ENCODE peak calls at places on chromosomes 7 and 10, in six cellular contexts. Y is pancreas, O is lower lobe of right lung, D is esophagus muscularis mucosa, N is uterus, A is right lobe of liver. Z is an unnamed sample.

GRCh38 chr7:133662830-133663229 is 410.0 kb downstream of the EXOC4 start:
- DNase-seq in O (no peak), A (no peak), D (no peak), N (no peak), Y (no peak), Z (no peak)

GRCh38 chr7:75968561-75969001 is 25.8 kb downstream of the TMEM120A start:
- DNase-seq in Y (no peak), A (peak; percentile 59), O (no peak), N (no peak), D (no peak), Z (no peak)

GRCh38 chr10:126218174-126218573 is 170.1 kb downstream of the ADAM12 start:
- DNase-seq in A (no peak), N (no peak), D (no peak), Y (no peak), O (no peak), Z (no peak)

GRCh38 chr7:157278791-157279678 is 57.8 kb upstream of the DNAJB6 start:
- DNase-seq in D (no peak), O (peak; percentile 78), A (peak; percentile 51), N (no peak), Y (no peak), Z (peak; percentile 72)

GRCh38 chr10:14386202-14386593 is 55.5 kb upstream of the FRMD4A start:
- DNase-seq in D (no peak), O (no peak), N (no peak), Y (no peak), A (no peak), Z (peak; percentile 62)

GRCh38 chr7:36276428-36277246 is 113.0 kb upstream of the ANLN start:
- DNase-seq in Y (no peak), O (no peak), D (peak; percentile 85), N (no peak), A (no peak), Z (no peak)

GRCh38 chr7:34709771-34710170 is 51.8 kb downstream of the NPSR1 start:
- DNase-seq in A (no peak), D (no peak), O (no peak), N (no peak), Y (no peak), Z (no peak)

GRCh38 chr10:13917791-13918190 is 331.0 kb downstream of the PRPF18 start:
- DNase-seq in D (no peak), A (no peak), Y (no peak), O (no peak), N (no peak), Z (no peak)

GRCh38 chr7:23109470-23109869 is 3.9 kb downstream of the KLHL7 start:
- DNase-seq in Y (no peak), A (no peak), O (no peak), D (no peak), N (no peak), Z (no peak)

GRCh38 chr10:92239600-92240288 is 51.1 kb downstream of the CPEB3 start:
- DNase-seq in Y (peak; percentile 64), A (peak; percentile 67), O (peak; percentile 64), N (peak; percentile 58), D (no peak), Z (peak; percentile 87)

GRCh38 chr10:97081621-97082235 is 104.0 kb downstream of the SLIT1 start:
- DNase-seq in D (no peak), Y (peak; percentile 71), N (no peak), A (peak; percentile 42), O (no peak), Z (no peak)

GRCh38 chr7:65809259-65809981 is 63.5 kb upstream of the VKORC1L1 start:
- DNase-seq in O (no peak), N (no peak), Y (no peak), A (no peak), D (no peak), Z (no peak)

GRCh38 chr7:55774327-55775050 is 88.1 kb downstream of the SEPTIN14 start:
- DNase-seq in A (no peak), O (no peak), N (no peak), D (no peak), Y (peak; percentile 53), Z (no peak)

GRCh38 chr10:52532650-52533290 is 218.7 kb downstream of the DKK1 start:
- DNase-seq in A (no peak), O (no peak), D (no peak), Y (no peak), N (no peak), Z (no peak)

GRCh38 chr7:64946772-64947171 is 43.7 kb downstream of the ZNF273 start:
- DNase-seq in O (no peak), N (no peak), Y (no peak), D (no peak), A (peak; percentile 27), Z (no peak)

GRCh38 chr7:33534830-33535229 is 370.5 kb upstream of the BMPER start:
- DNase-seq in Y (no peak), O (no peak), N (no peak), D (no peak), A (no peak), Z (no peak)

GRCh38 chr10:95388539-95388938 is 97.7 kb upstream of the PDLIM1 start:
- DNase-seq in D (no peak), A (no peak), O (no peak), N (no peak), Y (peak; percentile 64), Z (peak; percentile 70)

GRCh38 chr10:60679388-60679987 is 98.8 kb upstream of the CDK1 start:
- DNase-seq in Y (no peak), A (no peak), N (no peak), O (peak; percentile 72), D (no peak), Z (no peak)

GRCh38 chr10:120646159-120646558 is 189.1 kb downstream of the PLPP4 start:
- DNase-seq in D (no peak), A (no peak), O (no peak), Y (no peak), N (no peak), Z (no peak)
- H3K27ac ChIP-seq in D (no peak overlapping the region), A (no peak overlapping the region), O (no peak overlapping the region), Y (no peak overlapping the region), N (no peak overlapping the region), Z (no peak overlapping the region)

DNA sequence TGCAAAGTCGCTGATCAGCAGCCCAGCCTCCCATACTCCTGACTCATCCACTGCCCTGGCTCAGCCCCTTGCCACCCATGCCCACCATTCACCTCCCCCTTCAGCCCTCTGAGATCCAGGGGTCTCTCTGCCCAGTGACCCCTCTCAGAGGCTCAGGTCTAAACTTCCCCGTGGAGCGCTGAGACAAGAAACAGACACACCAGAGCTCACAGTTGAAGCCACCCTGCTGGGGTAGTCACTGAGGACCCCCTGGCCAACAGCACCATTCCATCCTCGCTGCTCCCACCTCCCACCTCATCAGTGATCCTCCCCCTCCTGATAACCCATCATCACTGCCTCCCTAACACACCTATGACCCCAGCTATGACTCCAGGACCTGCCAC is 100.7 kb downstream of the GRID1 start:
- DNase-seq in A (no peak), Y (no peak), N (no peak), O (no peak), D (no peak), Z (no peak)
- H3K27ac ChIP-seq in A (no peak overlapping the region), Y (no peak overlapping the region), N (no peak overlapping the region), O (no peak overlapping the region), D (no peak overlapping the region), Z (no peak overlapping the region)

GRCh38 chr7:80806653-80807052 is 112.2 kb downstream of the SEMA3C start:
- DNase-seq in O (no peak), D (no peak), A (no peak), N (no peak), Y (no peak), Z (no peak)

GRCh38 chr7:80804581-80804980 is 114.3 kb downstream of the SEMA3C start:
- DNase-seq in D (no peak), O (no peak), N (no peak), A (no peak), Y (no peak), Z (no peak)

GRCh38 chr7:80809545-80809944 is 109.3 kb downstream of the SEMA3C start:
- DNase-seq in A (no peak), D (no peak), O (no peak), Y (no peak), N (no peak), Z (no peak)

DNA sequence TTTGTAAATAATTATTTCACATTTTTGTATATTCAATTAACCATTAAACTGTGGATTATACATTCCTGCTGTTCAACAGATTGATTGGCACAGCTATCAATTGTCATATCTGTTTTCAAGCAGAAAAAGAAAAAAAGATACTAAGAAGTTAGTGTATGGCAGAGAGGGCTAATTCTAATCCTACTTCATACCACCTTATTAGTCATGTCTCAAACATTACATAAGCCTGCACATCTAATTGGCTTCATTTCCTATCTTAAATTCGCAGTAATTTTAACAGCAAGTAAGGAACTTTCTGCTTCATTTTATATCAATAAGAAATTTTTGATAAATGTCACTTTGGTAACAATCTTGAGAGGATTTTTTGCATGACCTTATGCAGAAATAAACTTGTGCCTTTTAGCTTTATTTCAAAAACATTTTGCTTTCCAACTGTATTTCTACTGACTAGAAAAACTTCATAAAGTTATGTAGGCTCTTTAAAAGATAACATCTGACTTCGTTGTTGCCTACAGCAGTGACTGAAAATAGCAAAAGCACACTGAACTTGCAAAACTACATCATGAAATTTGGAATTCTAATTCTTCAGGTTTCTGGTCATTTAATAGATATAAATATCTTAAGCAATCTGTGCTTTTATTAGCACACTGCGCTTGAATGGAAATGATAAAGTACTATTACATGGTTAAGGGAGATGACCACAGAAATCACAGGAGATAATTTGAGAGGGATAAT is 111.5 kb downstream of the SEMA3C start:
- DNase-seq in A (no peak), O (no peak), D (no peak), N (no peak), Y (no peak), Z (no peak)
- H3K27ac ChIP-seq in A (no peak overlapping the region), O (no peak overlapping the region), D (peak overlapping the region; percentile 45), N (no peak overlapping the region), Y (no peak overlapping the region), Z (no peak overlapping the region)

GRCh38 chr10:132614431-132615341 is 77.1 kb downstream of the INPP5A start:
- DNase-seq in A (no peak), N (peak; percentile 13), Y (no peak), O (no peak), D (no peak), Z (no peak)

GRCh38 chr10:132611986-132612385 is 74.4 kb downstream of the INPP5A start:
- DNase-seq in D (no peak), Y (no peak), N (peak; percentile 12), O (no peak), A (no peak), Z (no peak)

GRCh38 chr10:132612571-132613504 is 75.3 kb downstream of the INPP5A start:
- DNase-seq in A (no peak), Y (no peak), O (no peak), N (no peak), D (no peak), Z (no peak)

GRCh38 chr10:132615346-132616169 is 78.0 kb downstream of the INPP5A start:
- DNase-seq in O (no peak), D (no peak), N (peak; percentile 14), Y (no peak), A (no peak), Z (no peak)

DNA sequence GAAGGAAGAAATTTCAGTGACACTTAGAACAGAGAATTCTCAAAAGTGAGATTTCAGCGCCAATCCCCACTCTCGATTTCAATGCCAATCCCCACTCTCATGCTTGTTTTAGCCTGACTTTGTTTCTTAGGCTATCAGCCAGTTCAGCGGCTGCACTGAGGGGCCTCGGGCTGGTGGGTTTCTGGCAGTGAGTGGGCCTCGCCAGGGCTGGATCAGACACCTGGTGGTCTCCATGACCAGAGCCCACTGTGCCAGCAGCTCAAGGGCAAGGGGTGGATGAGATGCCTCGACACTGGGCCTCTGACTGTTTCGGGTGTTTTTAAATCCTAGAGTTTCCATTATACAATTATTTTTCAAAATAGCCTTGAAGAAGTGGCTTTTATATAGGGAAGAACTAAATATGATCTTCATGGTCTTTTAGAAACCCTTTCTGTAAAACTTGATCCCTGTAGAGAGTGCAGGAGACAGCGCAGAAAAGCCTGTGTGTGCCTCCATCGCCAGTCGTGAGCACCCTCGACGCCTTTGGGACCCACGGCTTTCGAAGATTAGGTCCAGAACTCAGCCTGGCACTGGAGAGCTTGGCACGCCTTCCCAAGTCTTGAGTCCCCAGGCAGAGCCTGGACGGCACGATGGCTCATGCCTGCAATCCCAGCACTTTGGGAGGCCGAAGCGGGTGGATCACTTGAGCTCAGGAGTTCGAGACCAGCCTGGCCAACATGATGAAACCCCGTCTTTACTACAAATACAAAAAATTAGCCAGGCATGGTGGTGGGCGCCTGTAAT is 76.2 kb downstream of the INPP5A start:
- DNase-seq in D (no peak), O (no peak), N (peak; percentile 13), Y (no peak), A (no peak), Z (no peak)
- H3K27ac ChIP-seq in D (no peak overlapping the region), O (no peak overlapping the region), N (no peak overlapping the region), Y (no peak overlapping the region), A (no peak overlapping the region), Z (no peak overlapping the region)